ENCODE peak calls at places on chromosomes 11 and 22, in ten cellular contexts. I is anterior cingulate cortex; O is GM13976; M is activated T-helper 1 cell treated with anti-CD3 and anti-CD28 coated beads, Interleukin-12 subunit alpha, Interleukin-12 subunit beta, Interleukin-2, Interleukin-4 antibody, amounts not matched to agents 30 ng/mL and 10 ng/mL and 1 ng/mL, durations not matched to agents 14 hours and 24 hours and 36 hours; Z is astrocyte of the hippocampus; A is HEK293T; L is kidney glomerular epithelial cell; Y is cardiac fibroblast; V is posterior cingulate gyrus; Q is RCC 7860. W is an unnamed sample.

GRCh38 chr22:47654922-47655451 is 892.5 kb downstream of the TBC1D22A start:
- DNase-seq in I (no peak), O (no peak), M (no peak), Z (no peak), A (no peak), L (no peak), Y (no peak), V (no peak), Q (no peak), W (no peak)

GRCh38 chr11:70097783-70098182 is 19.7 kb downstream of the ANO1 start:
- DNase-seq in I (no peak), O (no peak), M (no peak), Z (no peak), A (no peak), L (no peak), Y (no peak), V (no peak), Q (no peak), W (no peak)

GRCh38 chr11:75563501-75563977 is 1.5 kb downstream of the SERPINH1 start:
- DNase-seq in I (no peak), O (no peak), M (no peak), Z (no peak), A (no peak), L (no peak), Y (no peak), V (no peak), Q (no peak), W (no peak)

GRCh38 chr11:57359896-57360690 is 20.9 kb downstream of the PRG3 start:
- DNase-seq in I (no peak), O (no peak), M (no peak), Z (peak; percentile 16), A (no peak), L (no peak), Y (no peak), V (no peak), Q (no peak), W (no peak)

GRCh38 chr22:42905702-42906183 is 48.7 kb upstream of the ARFGAP3 start:
- DNase-seq in I (no peak), O (no peak), M (no peak), Z (no peak), A (no peak), L (no peak), Y (no peak), V (no peak), Q (no peak), W (no peak)

GRCh38 chr11:15896544-15896943 is 459.8 kb downstream of the SOX6 start:
- DNase-seq in I (no peak), O (no peak), M (no peak), Z (no peak), A (no peak), L (no peak), Y (no peak), V (no peak), Q (no peak), W (no peak)

GRCh38 chr11:15280393-15280792 is 165.7 kb downstream of the INSC start:
- DNase-seq in I (no peak), O (no peak), M (no peak), Z (no peak), A (no peak), L (no peak), Y (no peak), V (no peak), Q (no peak), W (no peak)

GRCh38 chr11:82308979-82309378 is 424.7 kb downstream of the FAM181B start:
- DNase-seq in I (no peak), O (no peak), M (no peak), Z (no peak), A (no peak), L (no peak), Y (no peak), V (no peak), Q (no peak), W (no peak)

GRCh38 chr11:65435330-65435931 is 12.8 kb downstream of the NEAT1 start:
- DNase-seq in I (no peak), O (no peak), M (no peak), Z (peak; percentile 32), A (no peak), L (no peak), Y (peak; percentile 68), V (no peak), Q (no peak), W (no peak)

GRCh38 chr11:68373189-68373809 is 60.9 kb downstream of the LRP5 start:
- DNase-seq in I (no peak), O (no peak), M (no peak), Z (peak; percentile 43), A (no peak), L (no peak), Y (peak; percentile 63), V (no peak), Q (no peak), W (no peak)

GRCh38 chr11:128915148-128915519 is 24.0 kb downstream of the KCNJ5 start:
- DNase-seq in I (no peak), O (no peak), M (no peak), Z (no peak), A (no peak), L (no peak), Y (no peak), V (no peak), Q (no peak), W (no peak)